ENCODE peak calls at places on chromosomes 5 and 9, in four cellular contexts. E is H1, K is sigmoid colon, Z is tibial nerve. P is an unnamed sample.

GRCh38 chr9:135239100-135239768 is 151.8 kb downstream of the OLFM1 start:
- DNase-seq in E (no peak), K (peak; percentile 52), Z (no peak), P (no peak)

GRCh38 chr9:117796681-117797080 is 92.5 kb downstream of the TLR4 start:
- DNase-seq in E (no peak), K (no peak), Z (no peak), P (no peak)

GRCh38 chr5:76363385-76364261 is 39.5 kb upstream of the IQGAP2 start:
- DNase-seq in E (no peak), K (no peak), Z (no peak), P (peak; percentile 84)

GRCh38 chr9:77752566-77752965 is 104.4 kb upstream of the GNA14 start:
- DNase-seq in E (no peak), K (no peak), Z (no peak), P (no peak)

GRCh38 chr5:685262-686171 is 7.6 kb downstream of the TPPP start:
- DNase-seq in E (no peak), K (peak; percentile 55), Z (no peak), P (no peak)

GRCh38 chr5:74625742-74626241 is 14.7 kb downstream of the ENC1 start:
- DNase-seq in E (no peak), K (no peak), Z (no peak), P (no peak)

GRCh38 chr5:97628011-97628410 is 445.0 kb upstream of the RIOK2 start:
- DNase-seq in E (no peak), K (no peak), Z (no peak), P (no peak)

GRCh38 chr9:120040896-120041295 is 539.1 kb downstream of the CDK5RAP2 start:
- DNase-seq in E (no peak), K (no peak), Z (no peak), P (no peak)

GRCh38 chr5:112316006-112316405 is 103.1 kb downstream of the EPB41L4A start:
- DNase-seq in E (no peak), K (no peak), Z (no peak), P (no peak)

GRCh38 chr9:125470767-125471580 is 209.3 kb downstream of the GAPVD1 start:
- DNase-seq in E (no peak), K (no peak), Z (no peak), P (no peak)

GRCh38 chr5:124605516-124605915 is 140.9 kb downstream of the ZNF608 start:
- DNase-seq in E (no peak), K (peak; percentile 75), Z (no peak), P (no peak)

GRCh38 chr9:127817881-127818434 is 15.3 kb downstream of the FPGS start:
- DNase-seq in E (no peak), K (no peak), Z (no peak), P (no peak)

GRCh38 chr5:57338068-57338848 is 144.4 kb downstream of the ACTBL2 start:
- DNase-seq in E (no peak), K (no peak), Z (no peak), P (no peak)

GRCh38 chr5:168607946-168608345 is 28.8 kb upstream of the PANK3 start:
- DNase-seq in E (no peak), K (no peak), Z (no peak), P (no peak)

GRCh38 chr5:173970878-173971650 is 17.9 kb upstream of the C5orf47 start:
- DNase-seq in E (peak; percentile 49), K (no peak), Z (no peak), P (no peak)

GRCh38 chr5:172860520-172861443 is 26.7 kb downstream of the ERGIC1 start:
- DNase-seq in E (no peak), K (peak; percentile 97), Z (peak; percentile 85), P (peak; percentile 62)

GRCh38 chr5:74641014-74641777 is 668 bp upstream of the ENC1 start:
- DNase-seq in E (peak; percentile 77), K (peak; percentile 81), Z (peak; percentile 49), P (peak; percentile 93)

GRCh38 chr5:64183956-64184355 is 18.3 kb downstream of the RNF180 start:
- DNase-seq in E (no peak), K (no peak), Z (no peak), P (no peak)

GRCh38 chr5:135215617-135215995 is 181.6 kb upstream of the PITX1 start:
- DNase-seq in E (no peak), K (no peak), Z (no peak), P (no peak)

GRCh38 chr9:128007566-128008138 is 26.9 kb upstream of the EEIG1 start:
- DNase-seq in E (no peak), K (no peak), Z (no peak), P (peak; percentile 73)

GRCh38 chr5:173857231-173857630 is 30.9 kb upstream of the CPEB4 start:
- DNase-seq in E (no peak), K (no peak), Z (no peak), P (no peak)

GRCh38 chr5:136115183-136115865 is 17.3 kb upstream of the SMAD5 start:
- DNase-seq in E (no peak), K (no peak), Z (no peak), P (no peak)

GRCh38 chr5:72210913-72211670 is 103.8 kb downstream of the MAP1B start:
- DNase-seq in E (no peak), K (no peak), Z (peak; percentile 47), P (peak; percentile 23)

GRCh38 chr9:136997355-136997754 is 987 bp upstream of the CLIC3 start:
- DNase-seq in E (no peak), K (no peak), Z (no peak), P (no peak)

GRCh38 chr9:79129865-79130480 is 441.8 kb upstream of the TLE4 start:
- DNase-seq in E (peak; percentile 66), K (no peak), Z (no peak), P (peak; percentile 29)

GRCh38 chr5:113249216-113249615 is 185.6 kb downstream of the TSSK1B start:
- DNase-seq in E (no peak), K (no peak), Z (no peak), P (no peak)

GRCh38 chr9:93254061-93254481 is 70.1 kb downstream of the WNK2 start:
- DNase-seq in E (no peak), K (peak; percentile 38), Z (peak; percentile 1), P (no peak)

GRCh38 chr9:99647617-99648016 is 174.1 kb upstream of the NR4A3 start:
- DNase-seq in E (no peak), K (no peak), Z (no peak), P (no peak)

GRCh38 chr9:136093995-136094881 is 851 bp downstream of the NACC2 start:
- DNase-seq in E (no peak), K (peak; percentile 96), Z (peak; percentile 51), P (peak; percentile 74)

GRCh38 chr9:17135578-17135904 is 701 bp downstream of the CNTLN start:
- DNase-seq in E (no peak), K (no peak), Z (peak; percentile 15), P (no peak)

GRCh38 chr9:22257026-22257425 is 189.6 kb upstream of the DMRTA1 start:
- DNase-seq in E (no peak), K (no peak), Z (no peak), P (no peak)

GRCh38 chr5:594241-594860 is 17.8 kb upstream of the CEP72 start:
- DNase-seq in E (no peak), K (no peak), Z (no peak), P (no peak)

GRCh38 chr5:65811004-65811403 is 89.0 kb downstream of the NLN start:
- DNase-seq in E (no peak), K (no peak), Z (no peak), P (no peak)

GRCh38 chr5:9775339-9775738 is 145.2 kb upstream of the TAS2R1 start:
- DNase-seq in E (no peak), K (no peak), Z (no peak), P (no peak)

GRCh38 chr5:56350595-56351170 is 117.6 kb upstream of the ANKRD55 start:
- DNase-seq in E (no peak), K (peak; percentile 85), Z (no peak), P (peak; percentile 25)

GRCh38 chr9:84600739-84601138 is 68.8 kb upstream of the NTRK2 start:
- DNase-seq in E (no peak), K (no peak), Z (no peak), P (no peak)

GRCh38 chr5:179217356-179217755 is 127.9 kb downstream of the ADAMTS2 start:
- DNase-seq in E (no peak), K (no peak), Z (no peak), P (no peak)

GRCh38 chr5:179218586-179219330 is 126.5 kb downstream of the ADAMTS2 start:
- DNase-seq in E (no peak), K (no peak), Z (no peak), P (no peak)

GRCh38 chr5:179215576-179215975 is 129.7 kb downstream of the ADAMTS2 start:
- DNase-seq in E (no peak), K (no peak), Z (no peak), P (no peak)

GRCh38 chr5:179219661-179220620 is 125.3 kb downstream of the ADAMTS2 start:
- DNase-seq in E (no peak), K (no peak), Z (no peak), P (no peak)

DNA sequence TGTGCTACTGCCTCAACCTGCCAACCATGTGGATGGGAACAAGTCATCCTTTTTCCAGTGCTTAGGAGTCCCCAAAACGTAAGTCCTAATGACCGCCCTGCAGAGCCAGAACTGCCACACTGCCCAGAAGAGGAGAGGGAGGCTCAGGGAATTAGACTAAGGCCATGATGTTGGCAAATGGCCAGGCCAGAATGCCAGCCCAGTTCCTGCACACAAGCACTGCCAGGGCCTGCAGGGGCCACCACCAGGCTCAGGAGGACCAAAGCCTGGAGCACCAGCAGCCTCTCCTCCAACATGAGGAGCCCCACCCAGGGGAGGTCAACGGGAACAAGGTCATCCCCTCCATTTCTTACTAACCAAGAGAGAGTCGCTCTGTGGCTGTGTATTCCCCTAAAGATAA is 127.3 kb downstream of the ADAMTS2 start:
- DNase-seq in E (no peak), K (no peak), Z (no peak), P (no peak)
- TF ChIP-seq EP300 in E (no peak), K (no peak), Z (no peak), P (no peak)

DNA sequence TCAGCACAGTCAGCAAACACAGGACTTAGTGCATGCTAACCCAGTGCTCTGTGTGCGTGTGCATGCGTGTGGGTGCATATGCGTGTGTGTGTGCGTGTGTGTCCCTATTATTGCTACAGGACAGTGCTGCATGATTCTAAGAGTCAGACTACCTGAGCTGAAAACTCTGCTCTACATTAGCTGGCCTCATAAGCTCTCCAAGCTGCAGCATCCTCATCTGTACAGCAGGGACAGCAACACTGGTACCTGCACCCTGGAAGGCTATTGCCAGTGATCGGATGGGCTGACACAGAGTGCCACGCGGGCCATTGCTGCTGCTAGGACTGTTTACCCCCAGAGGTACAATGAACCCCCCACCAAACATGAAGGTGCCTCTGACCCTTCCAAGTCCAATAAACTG is 1.2 kb downstream of the ADAMTS12 start:
- DNase-seq in E (no peak), K (no peak), Z (no peak), P (no peak)
- H3K4me3 ChIP-seq in E (peak overlapping the region; percentile 64), K (no peak overlapping the region), Z (no peak overlapping the region), P (no peak overlapping the region)

DNA sequence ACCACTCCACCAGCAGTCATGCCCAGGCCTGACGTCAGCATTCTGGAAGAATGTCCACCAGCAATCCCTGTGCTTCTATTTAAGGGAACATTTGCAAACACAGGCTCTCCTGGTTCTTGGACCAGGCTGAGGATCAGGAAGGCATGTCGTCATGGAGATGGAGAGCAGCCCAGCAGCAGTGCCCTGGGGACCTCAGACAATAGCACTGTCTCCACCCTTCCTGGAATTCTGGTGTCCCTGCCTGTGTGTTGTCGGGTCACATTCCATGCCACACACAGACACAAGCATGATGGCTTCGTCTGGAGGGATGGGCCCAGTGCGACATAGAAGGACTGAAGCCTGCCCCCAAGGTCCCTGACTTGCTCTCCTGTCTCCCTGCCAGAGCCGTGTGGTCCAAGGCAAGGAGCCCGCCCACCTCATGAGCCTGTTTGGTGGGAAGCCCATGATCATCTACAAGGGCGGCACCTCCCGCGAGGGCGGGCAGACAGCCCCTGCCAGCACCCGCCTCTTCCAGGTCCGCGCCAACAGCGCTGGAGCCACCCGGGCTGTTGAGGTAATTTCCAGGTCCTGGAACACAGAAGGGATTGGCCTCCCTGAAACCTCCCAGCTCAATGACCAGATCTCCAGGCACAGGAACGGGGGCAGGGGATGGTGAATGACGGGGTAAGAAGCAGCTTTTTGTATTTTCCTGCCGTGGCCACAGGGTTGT is 43.8 kb downstream of the STOM start:
- DNase-seq in E (no peak), K (peak; percentile 98), Z (peak; percentile 87), P (peak; percentile 75)
- TF ChIP-seq EP300 in E (no peak), K (peak; percentile 98), Z (peak; percentile 89), P (peak; percentile 97)

GRCh38 chr9:130129425-130130061 is 42.7 kb upstream of the NCS1 start:
- DNase-seq in E (no peak), K (no peak), Z (no peak), P (no peak)
- H3K4me3 ChIP-seq in E (no peak overlapping the region), K (no peak overlapping the region), Z (no peak overlapping the region), P (no peak overlapping the region)

P was measured in transverse colon.